ENCODE peak calls at places on chromosomes 4 and X, in six cellular contexts. One of them, this sample, is unnamed.

GRCh38 chr4:33060873-33061542 is 2340.8 kb downstream of the PCDH7 start:
- DNase-seq in CD4-positive, alpha-beta T cell: no peak
- DNase-seq in mucosa of descending colon: peak
- DNase-seq in H1: peak
- DNase-seq in fibroblast of mammary gland: peak
- DNase-seq in lower leg skin: no peak
- DNase-seq in this sample: no peak

GRCh38 chr4:6493668-6494304 is 21.4 kb upstream of the PPP2R2C start:
- DNase-seq in CD4-positive, alpha-beta T cell: no peak
- DNase-seq in H1: no peak
- DNase-seq in lower leg skin: peak
- DNase-seq in mucosa of descending colon: peak
- DNase-seq in fibroblast of mammary gland: no peak
- DNase-seq in this sample: no peak

GRCh38 chrX:32489125-32489524 is 722.2 kb downstream of the DMD start:
- DNase-seq in lower leg skin: no peak
- DNase-seq in H1: no peak
- DNase-seq in mucosa of descending colon: no peak
- DNase-seq in fibroblast of mammary gland: no peak
- DNase-seq in CD4-positive, alpha-beta T cell: no peak
- DNase-seq in this sample: no peak

GRCh38 chrX:130994671-130995070 is 63.5 kb upstream of the ARHGAP36 start:
- DNase-seq in H1: no peak
- DNase-seq in CD4-positive, alpha-beta T cell: no peak
- DNase-seq in mucosa of descending colon: peak
- DNase-seq in fibroblast of mammary gland: peak
- DNase-seq in lower leg skin: no peak
- DNase-seq in this sample: no peak

GRCh38 chrX:23327104-23327503 is 7.5 kb upstream of the PTCHD1 start:
- DNase-seq in mucosa of descending colon: no peak
- DNase-seq in CD4-positive, alpha-beta T cell: no peak
- DNase-seq in H1: no peak
- DNase-seq in fibroblast of mammary gland: no peak
- DNase-seq in lower leg skin: no peak
- DNase-seq in this sample: no peak

GRCh38 chr4:71379126-71379525 is 40.3 kb downstream of the SLC4A4 start:
- DNase-seq in fibroblast of mammary gland: no peak
- DNase-seq in H1: no peak
- DNase-seq in CD4-positive, alpha-beta T cell: no peak
- DNase-seq in mucosa of descending colon: no peak
- DNase-seq in lower leg skin: no peak
- DNase-seq in this sample: no peak

GRCh38 chrX:40086569-40087335 is 11.0 kb downstream of the BCOR start:
- DNase-seq in mucosa of descending colon: no peak
- DNase-seq in lower leg skin: no peak
- DNase-seq in CD4-positive, alpha-beta T cell: no peak
- DNase-seq in H1: no peak
- DNase-seq in fibroblast of mammary gland: no peak
- DNase-seq in this sample: no peak

GRCh38 chr4:111678908-111679307 is 466.3 kb upstream of the FAM241A start:
- DNase-seq in mucosa of descending colon: no peak
- DNase-seq in fibroblast of mammary gland: peak
- DNase-seq in CD4-positive, alpha-beta T cell: no peak
- DNase-seq in lower leg skin: no peak
- DNase-seq in H1: no peak
- DNase-seq in this sample: no peak

GRCh38 chr4:138958519-138958918 is 57.1 kb upstream of the NOCT start:
- DNase-seq in H1: no peak
- DNase-seq in lower leg skin: no peak
- DNase-seq in fibroblast of mammary gland: no peak
- DNase-seq in mucosa of descending colon: no peak
- DNase-seq in CD4-positive, alpha-beta T cell: no peak
- DNase-seq in this sample: no peak

GRCh38 chrX:48648299-48648698 is 35.3 kb upstream of the WAS start:
- DNase-seq in CD4-positive, alpha-beta T cell: peak
- DNase-seq in lower leg skin: peak
- DNase-seq in fibroblast of mammary gland: peak
- DNase-seq in mucosa of descending colon: peak
- DNase-seq in H1: peak
- DNase-seq in this sample: peak

GRCh38 chr4:10715696-10716095 is 31.1 kb upstream of the CLNK start:
- DNase-seq in H1: no peak
- DNase-seq in fibroblast of mammary gland: peak
- DNase-seq in lower leg skin: no peak
- DNase-seq in CD4-positive, alpha-beta T cell: no peak
- DNase-seq in mucosa of descending colon: no peak
- DNase-seq in this sample: no peak

GRCh38 chr4:8320386-8320750 is 50.8 kb downstream of the HTRA3 start:
- DNase-seq in lower leg skin: peak
- DNase-seq in fibroblast of mammary gland: no peak
- DNase-seq in mucosa of descending colon: no peak
- DNase-seq in H1: no peak
- DNase-seq in CD4-positive, alpha-beta T cell: no peak
- DNase-seq in this sample: peak

GRCh38 chrX:30580641-30581040 is 3.1 kb upstream of the TASL start:
- DNase-seq in CD4-positive, alpha-beta T cell: no peak
- DNase-seq in mucosa of descending colon: no peak
- DNase-seq in H1: no peak
- DNase-seq in lower leg skin: no peak
- DNase-seq in fibroblast of mammary gland: no peak
- DNase-seq in this sample: no peak

GRCh38 chr4:16140520-16141249 is 56.9 kb upstream of the PROM1 start:
- DNase-seq in fibroblast of mammary gland: peak
- DNase-seq in CD4-positive, alpha-beta T cell: no peak
- DNase-seq in lower leg skin: peak
- DNase-seq in mucosa of descending colon: peak
- DNase-seq in H1: no peak
- DNase-seq in this sample: no peak

GRCh38 chr4:180827193-180827592 is 1416.0 kb upstream of the TENM3 start:
- DNase-seq in mucosa of descending colon: no peak
- DNase-seq in fibroblast of mammary gland: peak
- DNase-seq in H1: no peak
- DNase-seq in CD4-positive, alpha-beta T cell: no peak
- DNase-seq in lower leg skin: no peak
- DNase-seq in this sample: no peak

GRCh38 chrX:50799531-50799961 is 14.4 kb downstream of the SHROOM4 start:
- DNase-seq in mucosa of descending colon: peak
- DNase-seq in fibroblast of mammary gland: peak
- DNase-seq in lower leg skin: no peak
- DNase-seq in CD4-positive, alpha-beta T cell: no peak
- DNase-seq in H1: no peak
- DNase-seq in this sample: no peak

GRCh38 chrX:153614818-153615217 is 15.9 kb upstream of the CCNQ start:
- DNase-seq in lower leg skin: no peak
- DNase-seq in mucosa of descending colon: no peak
- DNase-seq in fibroblast of mammary gland: no peak
- DNase-seq in CD4-positive, alpha-beta T cell: no peak
- DNase-seq in H1: no peak
- DNase-seq in this sample: no peak

GRCh38 chr4:73853246-73853704 is at the start of gene PF4V1:
- DNase-seq in lower leg skin: peak
- DNase-seq in fibroblast of mammary gland: peak
- DNase-seq in CD4-positive, alpha-beta T cell: no peak
- DNase-seq in H1: no peak
- DNase-seq in mucosa of descending colon: peak
- DNase-seq in this sample: no peak

GRCh38 chrX:150574824-150575409 is 6.5 kb downstream of the MTM1 start:
- DNase-seq in CD4-positive, alpha-beta T cell: no peak
- DNase-seq in mucosa of descending colon: no peak
- DNase-seq in fibroblast of mammary gland: no peak
- DNase-seq in H1: no peak
- DNase-seq in lower leg skin: no peak
- DNase-seq in this sample: no peak

GRCh38 chr4:35975617-35976355 is 268.5 kb downstream of the ARAP2 start:
- DNase-seq in mucosa of descending colon: no peak
- DNase-seq in H1: no peak
- DNase-seq in lower leg skin: no peak
- DNase-seq in CD4-positive, alpha-beta T cell: no peak
- DNase-seq in fibroblast of mammary gland: no peak
- DNase-seq in this sample: no peak

GRCh38 chrX:143536176-143536575 is 18.9 kb upstream of the SPANXN3 start:
- DNase-seq in mucosa of descending colon: no peak
- DNase-seq in lower leg skin: no peak
- DNase-seq in H1: no peak
- DNase-seq in fibroblast of mammary gland: no peak
- DNase-seq in CD4-positive, alpha-beta T cell: no peak
- DNase-seq in this sample: no peak

GRCh38 chr4:22174640-22175039 is 226.1 kb upstream of the KCNIP4 start:
- DNase-seq in H1: no peak
- DNase-seq in CD4-positive, alpha-beta T cell: no peak
- DNase-seq in lower leg skin: no peak
- DNase-seq in mucosa of descending colon: no peak
- DNase-seq in fibroblast of mammary gland: no peak
- DNase-seq in this sample: no peak

GRCh38 chr4:7820031-7820825 is 119.4 kb downstream of the AFAP1 start:
- DNase-seq in lower leg skin: no peak
- DNase-seq in fibroblast of mammary gland: peak
- DNase-seq in mucosa of descending colon: no peak
- DNase-seq in CD4-positive, alpha-beta T cell: no peak
- DNase-seq in H1: no peak
- DNase-seq in this sample: no peak

GRCh38 chrX:47311857-47312774 is 58.3 kb upstream of the ZNF157 start:
- DNase-seq in CD4-positive, alpha-beta T cell: peak
- DNase-seq in H1: no peak
- DNase-seq in lower leg skin: no peak
- DNase-seq in fibroblast of mammary gland: peak
- DNase-seq in mucosa of descending colon: peak
- DNase-seq in this sample: peak

DNA sequence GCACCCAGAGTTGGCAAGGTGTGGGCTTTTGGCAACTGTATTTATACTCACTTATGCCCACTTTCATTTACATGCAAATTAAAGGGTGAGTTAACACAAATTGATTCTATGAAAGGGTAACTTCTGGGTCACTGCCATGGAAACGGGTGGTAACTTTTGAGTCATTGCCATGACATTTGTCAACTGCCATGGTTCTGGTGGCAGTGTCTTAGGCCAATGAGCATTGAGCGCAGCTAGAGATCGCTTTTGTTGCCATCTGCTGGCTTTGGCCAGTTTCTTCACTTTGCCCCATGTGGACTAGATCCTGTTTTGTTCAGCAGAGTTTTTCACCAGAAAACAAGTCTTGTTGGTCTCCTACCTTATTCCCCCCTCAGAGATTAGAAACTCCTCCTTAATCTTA is 170.8 kb upstream of the NUDT6 start:
- DNase-seq in lower leg skin: no peak
- DNase-seq in fibroblast of mammary gland: no peak
- DNase-seq in mucosa of descending colon: no peak
- DNase-seq in CD4-positive, alpha-beta T cell: no peak
- DNase-seq in H1: no peak
- DNase-seq in this sample: no peak
- TF ChIP-seq CTCF in lower leg skin: no peak
- TF ChIP-seq CTCF in fibroblast of mammary gland: no peak
- TF ChIP-seq CTCF in mucosa of descending colon: no peak
- TF ChIP-seq CTCF in CD4-positive, alpha-beta T cell: no peak
- TF ChIP-seq CTCF in H1: no peak
- TF ChIP-seq CTCF in this sample: no peak

DNA sequence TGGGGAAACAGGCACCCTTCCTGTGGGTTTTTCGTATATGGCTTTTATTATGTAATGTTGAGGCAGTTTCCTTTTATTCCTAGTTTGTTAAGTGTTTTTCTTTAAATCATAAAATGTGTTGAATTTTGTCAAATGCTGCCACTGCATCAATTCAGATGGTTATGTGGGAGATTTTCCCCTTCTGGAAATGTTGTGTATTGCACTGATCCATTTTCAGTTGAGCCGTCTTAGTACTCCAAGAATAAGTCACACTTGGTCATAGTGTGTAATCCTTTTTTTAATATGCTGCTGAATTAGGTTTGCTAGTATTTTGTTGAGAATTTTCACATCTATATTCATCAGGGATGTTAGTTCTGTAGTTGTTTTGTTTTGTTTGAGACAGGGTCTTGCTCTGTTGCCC is 9.5 kb upstream of the CTBP1 start:
- DNase-seq in fibroblast of mammary gland: no peak
- DNase-seq in lower leg skin: no peak
- DNase-seq in mucosa of descending colon: no peak
- DNase-seq in CD4-positive, alpha-beta T cell: no peak
- DNase-seq in H1: no peak
- DNase-seq in this sample: no peak
- TF ChIP-seq CTCF in fibroblast of mammary gland: no peak
- TF ChIP-seq CTCF in lower leg skin: no peak
- TF ChIP-seq CTCF in mucosa of descending colon: no peak
- TF ChIP-seq CTCF in CD4-positive, alpha-beta T cell: no peak
- TF ChIP-seq CTCF in H1: no peak
- TF ChIP-seq CTCF in this sample: no peak

GRCh38 chr4:79367111-79367510 is 40.9 kb downstream of the GK2 start:
- DNase-seq in CD4-positive, alpha-beta T cell: no peak
- DNase-seq in mucosa of descending colon: no peak
- DNase-seq in lower leg skin: no peak
- DNase-seq in fibroblast of mammary gland: no peak
- DNase-seq in H1: no peak
- DNase-seq in this sample: no peak
- TF ChIP-seq CTCF in CD4-positive, alpha-beta T cell: no peak
- TF ChIP-seq CTCF in mucosa of descending colon: no peak
- TF ChIP-seq CTCF in lower leg skin: no peak
- TF ChIP-seq CTCF in fibroblast of mammary gland: no peak
- TF ChIP-seq CTCF in H1: no peak
- TF ChIP-seq CTCF in this sample: no peak

DNA sequence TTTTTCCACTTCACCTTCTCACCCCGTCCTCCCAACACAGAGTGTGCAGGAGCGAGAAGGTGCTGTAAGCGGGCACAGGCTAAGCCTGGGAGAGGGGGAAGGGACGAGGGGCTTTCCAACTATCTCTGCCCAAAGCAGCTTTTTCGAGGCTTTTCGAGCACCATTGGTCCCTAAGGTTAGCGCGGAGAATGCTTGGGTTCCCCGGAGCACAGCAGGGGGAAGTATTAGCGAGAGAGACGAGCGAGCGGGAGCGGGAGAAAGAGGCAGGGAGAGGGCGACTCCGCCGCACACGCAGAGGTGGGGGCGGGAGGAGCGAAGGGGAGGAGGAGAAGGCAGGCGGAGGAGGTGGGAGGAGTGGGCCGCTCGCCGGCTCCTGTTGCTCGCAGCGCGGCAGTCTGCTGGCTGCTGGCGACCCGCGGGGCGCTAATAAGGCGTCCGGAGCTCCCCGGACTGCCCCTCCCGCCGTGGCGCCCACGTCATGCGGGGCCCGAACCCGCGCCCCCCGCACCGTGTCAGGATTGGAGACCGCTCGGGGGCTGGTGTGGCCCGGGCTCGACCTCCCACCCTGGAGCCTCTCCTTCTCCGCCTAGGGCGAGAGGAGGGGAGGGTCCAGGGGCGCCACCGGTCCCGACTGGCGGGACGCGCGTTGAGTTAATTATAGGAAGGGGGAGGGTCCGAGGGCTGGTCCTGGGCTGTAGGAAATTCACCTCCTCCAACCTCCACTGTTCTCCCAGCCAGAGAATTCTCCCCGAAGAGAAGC is at the start of gene ADAMTS3:
- DNase-seq in mucosa of descending colon: peak
- DNase-seq in lower leg skin: peak
- DNase-seq in H1: peak
- DNase-seq in fibroblast of mammary gland: peak
- DNase-seq in CD4-positive, alpha-beta T cell: no peak
- DNase-seq in this sample: no peak
- TF ChIP-seq CTCF in mucosa of descending colon: no peak
- TF ChIP-seq CTCF in lower leg skin: no peak
- TF ChIP-seq CTCF in H1: no peak
- TF ChIP-seq CTCF in fibroblast of mammary gland: no peak
- TF ChIP-seq CTCF in CD4-positive, alpha-beta T cell: no peak
- TF ChIP-seq CTCF in this sample: no peak

GRCh38 chr4:141134051-141134450 is 782 bp upstream of the RNF150 start:
- DNase-seq in CD4-positive, alpha-beta T cell: no peak
- DNase-seq in H1: no peak
- DNase-seq in lower leg skin: no peak
- DNase-seq in mucosa of descending colon: no peak
- DNase-seq in fibroblast of mammary gland: no peak
- DNase-seq in this sample: no peak
- TF ChIP-seq CTCF in CD4-positive, alpha-beta T cell: no peak
- TF ChIP-seq CTCF in H1: no peak
- TF ChIP-seq CTCF in lower leg skin: no peak
- TF ChIP-seq CTCF in mucosa of descending colon: no peak
- TF ChIP-seq CTCF in fibroblast of mammary gland: no peak
- TF ChIP-seq CTCF in this sample: no peak

This sample was measured in natural killer cell.